ENCODE peak calls at places on chromosomes 1 and 21, in six cellular contexts. One of them, this sample, is unnamed.

GRCh38 chr1:66938618-66939017 is 13.8 kb downstream of the MIER1 start:
- DNase-seq in cardiac muscle cell: no peak
- DNase-seq in fibroblast of mammary gland: peak
- DNase-seq in astrocyte of the spinal cord: peak
- DNase-seq in HFF-Myc: no peak
- DNase-seq in fibroblast of lung: peak
- DNase-seq in this sample: peak

GRCh38 chr1:54885863-54886723 is 902 bp downstream of the DHCR24 start:
- DNase-seq in cardiac muscle cell: peak
- DNase-seq in fibroblast of mammary gland: peak
- DNase-seq in astrocyte of the spinal cord: no peak
- DNase-seq in HFF-Myc: no peak
- DNase-seq in fibroblast of lung: peak
- DNase-seq in this sample: peak

GRCh38 chr1:2232255-2232915 is 4.3 kb downstream of the SKI start:
- DNase-seq in cardiac muscle cell: no peak
- DNase-seq in fibroblast of mammary gland: no peak
- DNase-seq in astrocyte of the spinal cord: no peak
- DNase-seq in HFF-Myc: no peak
- DNase-seq in fibroblast of lung: no peak
- DNase-seq in this sample: no peak

GRCh38 chr1:77762072-77762476 is 2.4 kb upstream of the USP33 start:
- DNase-seq in cardiac muscle cell: no peak
- DNase-seq in fibroblast of mammary gland: peak
- DNase-seq in astrocyte of the spinal cord: peak
- DNase-seq in HFF-Myc: no peak
- DNase-seq in fibroblast of lung: peak
- DNase-seq in this sample: peak

GRCh38 chr1:89757532-89757931 is 63.3 kb upstream of the LRRC8D start:
- DNase-seq in cardiac muscle cell: no peak
- DNase-seq in fibroblast of mammary gland: peak
- DNase-seq in astrocyte of the spinal cord: no peak
- DNase-seq in HFF-Myc: no peak
- DNase-seq in fibroblast of lung: no peak
- DNase-seq in this sample: no peak

GRCh38 chr1:225493591-225494246 is 65.9 kb upstream of the LBR start:
- DNase-seq in cardiac muscle cell: no peak
- DNase-seq in fibroblast of mammary gland: no peak
- DNase-seq in astrocyte of the spinal cord: no peak
- DNase-seq in HFF-Myc: no peak
- DNase-seq in fibroblast of lung: no peak
- DNase-seq in this sample: no peak

GRCh38 chr1:33418811-33419210 is 12.1 kb downstream of the PHC2 start:
- DNase-seq in cardiac muscle cell: no peak
- DNase-seq in fibroblast of mammary gland: no peak
- DNase-seq in astrocyte of the spinal cord: no peak
- DNase-seq in HFF-Myc: no peak
- DNase-seq in fibroblast of lung: no peak
- DNase-seq in this sample: no peak

GRCh38 chr1:5927506-5928370 is 64.5 kb downstream of the NPHP4 start:
- DNase-seq in cardiac muscle cell: no peak
- DNase-seq in fibroblast of mammary gland: no peak
- DNase-seq in astrocyte of the spinal cord: no peak
- DNase-seq in HFF-Myc: no peak
- DNase-seq in fibroblast of lung: no peak
- DNase-seq in this sample: peak

GRCh38 chr1:68173283-68174172 is 58.8 kb downstream of the WLS start:
- DNase-seq in cardiac muscle cell: no peak
- DNase-seq in fibroblast of mammary gland: peak
- DNase-seq in astrocyte of the spinal cord: peak
- DNase-seq in HFF-Myc: no peak
- DNase-seq in fibroblast of lung: peak
- DNase-seq in this sample: peak

GRCh38 chr1:192959657-192960186 is 99.4 kb downstream of the UCHL5 start:
- DNase-seq in cardiac muscle cell: no peak
- DNase-seq in fibroblast of mammary gland: no peak
- DNase-seq in astrocyte of the spinal cord: no peak
- DNase-seq in HFF-Myc: no peak
- DNase-seq in fibroblast of lung: no peak
- DNase-seq in this sample: no peak

GRCh38 chr1:235721982-235722381 is 72.4 kb upstream of the GNG4 start:
- DNase-seq in cardiac muscle cell: no peak
- DNase-seq in fibroblast of mammary gland: no peak
- DNase-seq in astrocyte of the spinal cord: no peak
- DNase-seq in HFF-Myc: no peak
- DNase-seq in fibroblast of lung: no peak
- DNase-seq in this sample: no peak

GRCh38 chr1:16986596-16987361 is 6.4 kb upstream of the MFAP2 start:
- DNase-seq in cardiac muscle cell: peak
- DNase-seq in fibroblast of mammary gland: no peak
- DNase-seq in astrocyte of the spinal cord: no peak
- DNase-seq in HFF-Myc: no peak
- DNase-seq in fibroblast of lung: no peak
- DNase-seq in this sample: no peak

GRCh38 chr21:18887922-18888602 is 484.5 kb upstream of the TMPRSS15 start:
- DNase-seq in cardiac muscle cell: no peak
- DNase-seq in fibroblast of mammary gland: no peak
- DNase-seq in astrocyte of the spinal cord: no peak
- DNase-seq in HFF-Myc: no peak
- DNase-seq in fibroblast of lung: no peak
- DNase-seq in this sample: no peak

GRCh38 chr1:87717167-87717670 is 388.5 kb downstream of the LMO4 start:
- DNase-seq in cardiac muscle cell: no peak
- DNase-seq in fibroblast of mammary gland: no peak
- DNase-seq in astrocyte of the spinal cord: no peak
- DNase-seq in HFF-Myc: no peak
- DNase-seq in fibroblast of lung: peak
- DNase-seq in this sample: no peak

GRCh38 chr21:33231526-33231925 is 1.8 kb downstream of the IFNAR2 start:
- DNase-seq in cardiac muscle cell: no peak
- DNase-seq in fibroblast of mammary gland: no peak
- DNase-seq in astrocyte of the spinal cord: no peak
- DNase-seq in HFF-Myc: no peak
- DNase-seq in fibroblast of lung: no peak
- DNase-seq in this sample: no peak

GRCh38 chr1:22153653-22154052 is 10.8 kb upstream of the WNT4 start:
- DNase-seq in cardiac muscle cell: no peak
- DNase-seq in fibroblast of mammary gland: no peak
- DNase-seq in astrocyte of the spinal cord: no peak
- DNase-seq in HFF-Myc: no peak
- DNase-seq in fibroblast of lung: no peak
- DNase-seq in this sample: no peak

GRCh38 chr1:223714849-223715709 is 2.7 kb downstream of the CAPN2 start:
- DNase-seq in cardiac muscle cell: no peak
- DNase-seq in fibroblast of mammary gland: peak
- DNase-seq in astrocyte of the spinal cord: peak
- DNase-seq in HFF-Myc: peak
- DNase-seq in fibroblast of lung: peak
- DNase-seq in this sample: peak

GRCh38 chr1:30876451-30877204 is 31.9 kb downstream of the SDC3 start:
- DNase-seq in cardiac muscle cell: no peak
- DNase-seq in fibroblast of mammary gland: no peak
- DNase-seq in astrocyte of the spinal cord: no peak
- DNase-seq in HFF-Myc: no peak
- DNase-seq in fibroblast of lung: no peak
- DNase-seq in this sample: no peak
- TF ChIP-seq CTCF in cardiac muscle cell: peak
- TF ChIP-seq CTCF in fibroblast of mammary gland: no peak
- TF ChIP-seq CTCF in astrocyte of the spinal cord: peak
- TF ChIP-seq CTCF in HFF-Myc: no peak
- TF ChIP-seq CTCF in fibroblast of lung: no peak
- TF ChIP-seq CTCF in this sample: no peak

GRCh38 chr1:35852241-35852640 is 30.8 kb upstream of the AGO1 start:
- DNase-seq in cardiac muscle cell: no peak
- DNase-seq in fibroblast of mammary gland: no peak
- DNase-seq in astrocyte of the spinal cord: no peak
- DNase-seq in HFF-Myc: no peak
- DNase-seq in fibroblast of lung: no peak
- DNase-seq in this sample: no peak

GRCh38 chr1:35857830-35858229 is 25.2 kb upstream of the AGO1 start:
- DNase-seq in cardiac muscle cell: peak
- DNase-seq in fibroblast of mammary gland: peak
- DNase-seq in astrocyte of the spinal cord: peak
- DNase-seq in HFF-Myc: no peak
- DNase-seq in fibroblast of lung: peak
- DNase-seq in this sample: peak

GRCh38 chr1:35851175-35851869 is 31.7 kb upstream of the AGO1 start:
- DNase-seq in cardiac muscle cell: no peak
- DNase-seq in fibroblast of mammary gland: peak
- DNase-seq in astrocyte of the spinal cord: peak
- DNase-seq in HFF-Myc: no peak
- DNase-seq in fibroblast of lung: peak
- DNase-seq in this sample: no peak

GRCh38 chr1:35856964-35857363 is 26.0 kb upstream of the AGO1 start:
- DNase-seq in cardiac muscle cell: no peak
- DNase-seq in fibroblast of mammary gland: no peak
- DNase-seq in astrocyte of the spinal cord: no peak
- DNase-seq in HFF-Myc: no peak
- DNase-seq in fibroblast of lung: no peak
- DNase-seq in this sample: no peak

GRCh38 chr1:35855016-35855700 is 27.9 kb upstream of the AGO1 start:
- DNase-seq in cardiac muscle cell: no peak
- DNase-seq in fibroblast of mammary gland: no peak
- DNase-seq in astrocyte of the spinal cord: no peak
- DNase-seq in HFF-Myc: peak
- DNase-seq in fibroblast of lung: no peak
- DNase-seq in this sample: no peak
- TF ChIP-seq CTCF in cardiac muscle cell: no peak
- TF ChIP-seq CTCF in fibroblast of mammary gland: no peak
- TF ChIP-seq CTCF in astrocyte of the spinal cord: no peak
- TF ChIP-seq CTCF in HFF-Myc: no peak
- TF ChIP-seq CTCF in fibroblast of lung: no peak
- TF ChIP-seq CTCF in this sample: no peak

DNA sequence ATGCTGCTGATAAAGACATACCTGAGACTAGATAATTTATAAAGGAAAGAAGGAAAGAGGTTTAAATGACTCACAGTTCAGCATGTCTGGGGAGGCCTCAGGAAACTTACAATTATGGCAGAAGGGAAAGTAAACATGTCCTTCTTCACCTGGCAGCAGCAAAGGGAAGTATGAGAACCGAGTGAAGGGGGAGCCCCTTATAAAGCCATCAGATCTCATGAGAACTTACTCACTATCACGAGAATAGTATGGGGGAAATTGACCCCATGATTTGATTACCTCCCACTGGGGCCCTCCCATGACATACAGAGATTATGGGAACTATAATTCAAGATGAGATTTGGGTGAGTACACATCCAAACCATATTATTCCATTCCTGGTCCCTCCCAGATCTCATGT is 154.4 kb downstream of the FASLG start:
- DNase-seq in cardiac muscle cell: no peak
- DNase-seq in fibroblast of mammary gland: no peak
- DNase-seq in astrocyte of the spinal cord: no peak
- DNase-seq in HFF-Myc: no peak
- DNase-seq in fibroblast of lung: no peak
- DNase-seq in this sample: no peak
- TF ChIP-seq CTCF in cardiac muscle cell: no peak
- TF ChIP-seq CTCF in fibroblast of mammary gland: no peak
- TF ChIP-seq CTCF in astrocyte of the spinal cord: no peak
- TF ChIP-seq CTCF in HFF-Myc: no peak
- TF ChIP-seq CTCF in fibroblast of lung: no peak
- TF ChIP-seq CTCF in this sample: no peak

GRCh38 chr1:168906367-168906766 is 177.4 kb upstream of the DPT start:
- DNase-seq in cardiac muscle cell: no peak
- DNase-seq in fibroblast of mammary gland: no peak
- DNase-seq in astrocyte of the spinal cord: no peak
- DNase-seq in HFF-Myc: no peak
- DNase-seq in fibroblast of lung: no peak
- DNase-seq in this sample: no peak
- TF ChIP-seq CTCF in cardiac muscle cell: no peak
- TF ChIP-seq CTCF in fibroblast of mammary gland: no peak
- TF ChIP-seq CTCF in astrocyte of the spinal cord: no peak
- TF ChIP-seq CTCF in HFF-Myc: no peak
- TF ChIP-seq CTCF in fibroblast of lung: no peak
- TF ChIP-seq CTCF in this sample: no peak

DNA sequence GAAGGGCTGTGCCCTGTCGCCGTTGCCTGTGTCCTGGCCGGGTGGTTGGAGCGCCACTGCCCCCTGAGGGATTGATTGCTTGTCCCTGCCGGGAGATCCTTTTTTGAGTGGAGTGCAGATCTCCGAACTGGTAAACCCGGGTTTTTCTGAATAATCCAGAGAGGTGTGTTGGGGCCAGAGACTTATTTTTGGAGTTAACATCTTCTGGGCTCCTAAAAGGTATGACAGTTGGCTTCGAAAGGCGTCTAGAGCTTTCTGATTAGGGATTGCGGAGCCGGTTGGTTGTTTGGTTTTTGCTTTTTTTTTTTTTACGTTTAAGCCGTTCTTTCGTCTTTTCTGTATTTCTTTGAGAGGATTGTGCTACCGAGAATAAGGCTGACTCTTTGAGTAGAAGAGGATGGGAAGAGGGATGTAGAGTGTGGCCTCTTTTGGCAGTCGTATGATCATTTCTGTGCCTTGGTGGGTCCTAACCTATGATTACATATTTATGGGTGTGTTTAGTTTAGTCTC is 756 bp downstream of the RLF start:
- DNase-seq in cardiac muscle cell: no peak
- DNase-seq in fibroblast of mammary gland: peak
- DNase-seq in astrocyte of the spinal cord: no peak
- DNase-seq in HFF-Myc: no peak
- DNase-seq in fibroblast of lung: no peak
- DNase-seq in this sample: no peak
- TF ChIP-seq CTCF in cardiac muscle cell: no peak
- TF ChIP-seq CTCF in fibroblast of mammary gland: no peak
- TF ChIP-seq CTCF in astrocyte of the spinal cord: no peak
- TF ChIP-seq CTCF in HFF-Myc: no peak
- TF ChIP-seq CTCF in fibroblast of lung: no peak
- TF ChIP-seq CTCF in this sample: no peak

GRCh38 chr1:28518000-28518744 is 12.3 kb downstream of the RCC1 start:
- DNase-seq in cardiac muscle cell: peak
- DNase-seq in fibroblast of mammary gland: peak
- DNase-seq in astrocyte of the spinal cord: peak
- DNase-seq in HFF-Myc: no peak
- DNase-seq in fibroblast of lung: peak
- DNase-seq in this sample: peak
- TF ChIP-seq CTCF in cardiac muscle cell: peak
- TF ChIP-seq CTCF in fibroblast of mammary gland: peak
- TF ChIP-seq CTCF in astrocyte of the spinal cord: peak
- TF ChIP-seq CTCF in HFF-Myc: peak
- TF ChIP-seq CTCF in fibroblast of lung: peak
- TF ChIP-seq CTCF in this sample: peak

GRCh38 chr1:174932587-174932986 is 67.2 kb upstream of the CACYBP start:
- DNase-seq in cardiac muscle cell: no peak
- DNase-seq in fibroblast of mammary gland: no peak
- DNase-seq in astrocyte of the spinal cord: no peak
- DNase-seq in HFF-Myc: no peak
- DNase-seq in fibroblast of lung: no peak
- DNase-seq in this sample: no peak
- TF ChIP-seq CTCF in cardiac muscle cell: no peak
- TF ChIP-seq CTCF in fibroblast of mammary gland: peak
- TF ChIP-seq CTCF in astrocyte of the spinal cord: no peak
- TF ChIP-seq CTCF in HFF-Myc: no peak
- TF ChIP-seq CTCF in fibroblast of lung: no peak
- TF ChIP-seq CTCF in this sample: no peak

This sample was measured in MCF 10A.